ENCODE peak calls at places on chromosomes 6 and 20, in nine cellular contexts. N is BE2C, D is dorsolateral prefrontal cortex, P is mucosa of descending colon, W is omental fat pad, H is progenitor cell of endocrine pancreas, C is suprapubic skin, B is heart right ventricle, U is psoas muscle. R is an unnamed sample.

GRCh38 chr20:38999217-38999616 is 37.1 kb downstream of the DHX35 start:
- DNase-seq in D (no peak), U (no peak), W (no peak), H (no peak), B (no peak), P (no peak), C (no peak), N (no peak), R (no peak)

GRCh38 chr6:170049641-170050491 is 241.0 kb downstream of the DLL1 start:
- DNase-seq in H (no peak), D (peak), W (peak), N (peak), P (peak), B (peak), U (peak), C (peak), R (no peak)

GRCh38 chr20:7790189-7790588 is 150.1 kb downstream of the HAO1 start:
- DNase-seq in P (no peak), H (no peak), C (no peak), W (no peak), U (no peak), D (no peak), B (no peak), N (no peak), R (no peak)

GRCh38 chr6:30022189-30022588 is 38.9 kb upstream of the POLR1H start:
- DNase-seq in U (no peak), B (no peak), W (no peak), H (no peak), P (no peak), N (no peak), D (no peak), C (no peak), R (no peak)

GRCh38 chr6:147244832-147245231 is 40.6 kb downstream of the STXBP5 start:
- DNase-seq in U (no peak), N (no peak), D (no peak), B (no peak), W (no peak), P (no peak), H (no peak), C (no peak), R (no peak)

GRCh38 chr6:158653577-158654354 is 3.9 kb downstream of the SYTL3 start:
- DNase-seq in D (no peak), N (no peak), B (peak), W (no peak), U (no peak), H (no peak), C (peak), P (peak), R (no peak)

GRCh38 chr6:14452567-14453527 is 335.3 kb downstream of the CD83 start:
- DNase-seq in C (no peak), D (no peak), H (no peak), B (no peak), U (no peak), N (no peak), W (no peak), P (no peak), R (no peak)

GRCh38 chr20:1375515-1375914 is 17.3 kb downstream of the FKBP1A start:
- DNase-seq in D (no peak), P (peak), W (no peak), H (no peak), N (no peak), B (no peak), U (no peak), C (no peak), R (no peak)

GRCh38 chr20:25125636-25126035 is 43.7 kb upstream of the VSX1 start:
- DNase-seq in U (no peak), W (no peak), D (no peak), B (no peak), C (peak), P (no peak), N (no peak), H (no peak), R (no peak)

GRCh38 chr6:18477301-18477941 is 90.3 kb downstream of the RNF144B start:
- DNase-seq in P (no peak), H (no peak), W (no peak), C (no peak), U (no peak), B (no peak), D (no peak), N (no peak), R (no peak)

GRCh38 chr20:8200220-8200619 is 68.2 kb downstream of the PLCB1 start:
- DNase-seq in H (no peak), C (no peak), B (no peak), P (no peak), N (no peak), D (no peak), W (no peak), U (no peak), R (no peak)

GRCh38 chr6:137820952-137821351 is 46.1 kb upstream of the TNFAIP3 start:
- DNase-seq in H (no peak), P (no peak), B (no peak), N (no peak), W (no peak), U (no peak), C (no peak), D (no peak), R (no peak)

GRCh38 chr20:11352041-11352440 is 565.7 kb upstream of the BTBD3 start:
- DNase-seq in C (no peak), W (no peak), H (no peak), B (no peak), D (no peak), U (no peak), P (no peak), N (no peak), R (no peak)

GRCh38 chr20:11344939-11345338 is 572.8 kb upstream of the BTBD3 start:
- DNase-seq in N (no peak), B (no peak), C (no peak), U (no peak), D (no peak), H (no peak), W (no peak), P (no peak), R (no peak)

GRCh38 chr20:11355338-11355737 is 562.4 kb upstream of the BTBD3 start:
- DNase-seq in P (no peak), U (no peak), D (no peak), H (no peak), B (no peak), W (no peak), C (no peak), N (no peak), R (no peak)

GRCh38 chr20:11354841-11355240 is 562.9 kb upstream of the BTBD3 start:
- DNase-seq in P (no peak), D (no peak), H (no peak), U (no peak), B (no peak), N (no peak), C (no peak), W (no peak), R (no peak)

GRCh38 chr20:11350126-11351005 is 567.3 kb upstream of the BTBD3 start:
- DNase-seq in H (no peak), W (no peak), C (no peak), N (no peak), B (no peak), U (no peak), D (no peak), P (peak), R (no peak)
- TF ChIP-seq CTCF in H (no peak), W (no peak), C (no peak), N (no peak), B (no peak), U (no peak), D (no peak), P (no peak), R (no peak)

DNA sequence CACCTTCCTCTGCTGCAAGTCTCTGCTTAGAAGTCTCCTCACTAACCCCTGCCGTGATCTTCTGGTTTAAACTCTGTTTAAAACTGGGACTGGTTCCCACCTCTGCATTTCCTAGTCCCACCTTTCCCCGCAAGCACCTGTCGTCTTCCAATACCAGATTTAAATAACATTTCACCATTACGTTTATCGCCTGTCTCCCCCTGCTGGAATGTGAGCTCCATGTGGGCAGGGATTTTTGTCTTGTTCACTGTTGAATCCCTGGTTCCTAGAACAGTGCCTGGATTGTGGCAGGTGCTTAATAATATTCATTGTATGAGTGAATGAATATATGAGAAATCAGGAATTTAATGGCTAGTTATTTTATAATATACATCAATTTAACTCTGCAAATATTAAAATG is 2.7 kb downstream of the GUCA1A start:
- DNase-seq in H (no peak), B (no peak), N (no peak), D (no peak), P (no peak), C (no peak), U (no peak), W (no peak), R (no peak)
- TF ChIP-seq CTCF in H (peak), B (no peak), N (peak), D (no peak), P (no peak), C (no peak), U (no peak), W (no peak), R (no peak)

GRCh38 chr6:23176471-23176870 is 607.1 kb downstream of the HDGFL1 start:
- DNase-seq in W (no peak), D (no peak), N (peak), H (no peak), C (no peak), B (no peak), P (no peak), U (no peak), R (no peak)

GRCh38 chr6:23174781-23175361 is 605.5 kb downstream of the HDGFL1 start:
- DNase-seq in U (no peak), H (no peak), B (no peak), C (no peak), P (no peak), N (no peak), W (no peak), D (no peak), R (no peak)

GRCh38 chr6:23175391-23175790 is 606.0 kb downstream of the HDGFL1 start:
- DNase-seq in P (no peak), C (no peak), N (no peak), U (no peak), D (no peak), H (no peak), W (no peak), B (no peak), R (no peak)

GRCh38 chr6:23179994-23180393 is 610.6 kb downstream of the HDGFL1 start:
- DNase-seq in C (no peak), N (peak), W (no peak), P (no peak), U (no peak), H (no peak), B (no peak), D (no peak), R (no peak)

DNA sequence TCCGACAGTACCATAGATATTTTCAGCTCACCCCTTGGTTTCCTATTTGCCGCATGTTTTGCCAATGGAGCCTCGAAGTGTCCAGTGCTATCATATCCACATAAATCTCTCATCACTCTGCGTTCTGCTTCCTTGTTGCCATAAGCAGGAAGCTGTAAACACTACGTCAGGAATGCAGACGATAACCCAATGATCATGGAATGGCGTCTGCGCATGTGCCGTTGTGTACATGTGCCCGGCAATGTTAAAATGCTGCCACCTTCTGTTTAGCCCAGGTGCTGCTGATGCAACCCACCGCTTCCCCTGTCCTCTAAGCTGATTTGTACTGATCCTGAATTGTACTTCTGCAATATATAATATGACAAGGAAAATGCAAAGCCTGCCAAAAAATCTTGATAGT is 607.5 kb downstream of the HDGFL1 start:
- DNase-seq in B (peak), N (peak), P (no peak), U (no peak), H (no peak), W (no peak), D (no peak), C (no peak), R (no peak)
- TF ChIP-seq CTCF in B (no peak), N (peak), P (no peak), U (no peak), H (no peak), W (no peak), D (no peak), C (no peak), R (no peak)

DNA sequence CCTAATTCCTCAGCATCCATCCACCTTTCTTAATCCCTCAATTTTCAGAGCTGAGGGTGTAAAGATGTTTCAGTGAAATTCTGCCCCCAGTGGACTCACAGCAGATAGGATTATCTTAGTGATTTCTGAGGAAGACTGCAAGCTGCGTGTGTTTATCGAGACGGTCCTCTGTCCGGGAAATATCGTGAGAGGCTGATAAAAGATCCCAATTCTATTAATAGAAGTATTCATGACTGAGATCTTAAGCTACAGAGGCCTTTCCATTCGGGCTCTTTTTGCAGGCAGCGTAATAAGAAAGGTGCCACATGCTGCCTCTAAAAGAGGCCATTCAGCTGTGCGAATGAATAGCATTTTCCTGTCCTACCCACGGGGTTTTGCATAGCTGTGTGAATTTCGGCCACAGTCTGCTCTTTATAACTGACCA is 209.0 kb downstream of the ARHGAP18 start:
- DNase-seq in W (no peak), B (no peak), D (no peak), U (no peak), C (no peak), P (no peak), H (no peak), N (no peak), R (no peak)
- TF ChIP-seq CTCF in W (no peak), B (no peak), D (no peak), U (peak), C (no peak), P (no peak), H (peak), N (peak), R (peak)

DNA sequence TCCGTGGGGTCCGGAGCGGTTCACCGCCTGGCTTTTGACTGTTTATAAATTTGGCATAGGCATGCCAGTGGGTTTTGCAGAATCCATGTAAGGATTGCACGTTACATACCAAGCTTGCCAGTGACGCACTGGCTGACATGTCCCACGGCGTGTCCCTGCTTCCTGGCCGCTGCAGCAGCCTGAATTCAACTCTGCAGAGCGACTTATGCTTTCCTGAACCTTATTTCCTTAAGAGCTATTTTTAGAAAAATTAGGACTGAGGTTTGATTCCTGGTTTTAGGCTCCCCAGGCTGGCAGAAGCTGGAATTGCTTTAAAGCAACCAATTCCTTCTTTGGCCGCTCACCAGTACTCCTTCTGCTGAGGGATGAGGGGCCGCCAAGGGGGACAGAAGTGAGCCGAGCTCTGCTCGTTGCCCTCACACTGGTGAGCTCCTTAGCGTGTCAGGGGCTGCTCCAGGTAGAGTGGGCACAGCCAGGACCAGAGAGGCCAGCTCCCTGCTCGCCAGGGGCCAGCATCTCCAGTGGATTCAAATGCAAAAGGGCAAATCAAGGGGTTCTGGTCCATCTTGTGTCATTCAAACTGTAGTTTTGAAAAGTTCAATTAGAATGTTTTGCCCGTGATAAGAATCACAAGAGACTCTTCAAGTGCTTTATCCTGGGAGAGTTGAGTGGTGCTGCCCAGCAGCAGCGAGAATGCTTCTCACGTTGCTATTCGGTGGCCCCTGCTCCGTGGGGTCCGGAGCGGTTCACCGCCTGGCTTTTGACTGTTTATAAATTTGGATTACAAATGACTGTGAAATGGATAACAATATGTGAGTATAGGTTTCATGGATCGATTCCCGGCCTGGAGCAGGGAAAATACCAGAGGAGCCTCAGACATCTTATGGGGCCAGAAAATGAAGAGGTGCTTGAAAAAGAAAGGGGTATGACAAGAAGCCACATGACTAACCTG is 17.5 kb upstream of the IRF4 start:
- DNase-seq in H (no peak), U (no peak), N (no peak), D (no peak), B (no peak), P (no peak), W (no peak), C (peak), R (no peak)
- TF ChIP-seq CTCF in H (no peak), U (no peak), N (no peak), D (no peak), B (peak), P (no peak), W (peak), C (no peak), R (no peak)

DNA sequence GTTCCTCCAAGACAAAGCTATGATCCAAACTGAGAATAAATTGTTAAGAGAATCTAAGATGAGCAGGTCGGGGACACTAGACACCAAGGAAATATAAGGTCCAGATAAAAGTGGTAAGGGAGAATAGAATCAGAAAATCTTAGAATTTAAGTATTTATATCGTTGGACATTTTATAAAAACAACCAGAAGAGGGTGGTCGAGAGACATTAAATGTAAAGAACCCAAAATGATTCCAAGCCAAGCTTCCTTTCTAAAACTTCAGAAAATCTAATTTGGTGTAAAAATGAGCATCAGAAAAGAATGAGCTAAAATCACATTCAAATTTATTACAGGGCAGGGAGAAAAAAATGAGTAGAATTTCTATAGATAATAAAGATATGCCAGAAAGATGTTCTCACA is 97.8 kb upstream of the OGFRL1 start:
- DNase-seq in U (no peak), W (no peak), C (no peak), P (no peak), D (no peak), H (no peak), N (no peak), B (no peak), R (no peak)
- TF ChIP-seq CTCF in U (no peak), W (no peak), C (peak), P (no peak), D (peak), H (peak), N (peak), B (peak), R (peak)

R was measured in nephron progenitor cell.